ENCODE peak calls at places on chromosomes 1 and 21, in eight cellular contexts. Z is GM12865; T is brain microvascular endothelial cell; V is ovary; W is left colon; J is RKO; S is cardiac muscle cell; R is CD4-positive, alpha-beta T cell. B is an unnamed sample.

GRCh38 chr1:115400891-115401290 is 62.8 kb upstream of the NGF start:
- DNase-seq in Z (no peak), J (peak; percentile 37), V (no peak), S (no peak), T (no peak), W (no peak), R (no peak), B (no peak)

GRCh38 chr1:246689409-246689997 is 34.7 kb upstream of the SCCPDH start:
- DNase-seq in Z (peak; percentile 76), S (peak; percentile 73), R (no peak), V (peak; percentile 28), T (peak; percentile 64), W (peak; percentile 85), J (peak; percentile 87), B (peak; percentile 73)

GRCh38 chr21:35697321-35697808 is 363.0 kb downstream of the SETD4 start:
- DNase-seq in T (peak; percentile 63), Z (peak; percentile 57), S (peak; percentile 92), J (no peak), W (peak; percentile 43), V (peak; percentile 89), R (peak; percentile 4), B (no peak)

GRCh38 chr1:114522264-114522575 is 11.2 kb upstream of the TRIM33 start:
- DNase-seq in V (no peak), T (no peak), Z (no peak), S (no peak), W (no peak), J (no peak), R (no peak), B (no peak)

GRCh38 chr1:6425671-6426070 is 1.1 kb downstream of the ESPN start:
- DNase-seq in W (no peak), J (no peak), S (no peak), T (no peak), Z (no peak), R (no peak), V (no peak), B (peak; percentile 28)

GRCh38 chr21:36246080-36246631 is 73.8 kb upstream of the MORC3 start:
- DNase-seq in J (no peak), S (no peak), Z (no peak), V (no peak), W (no peak), R (no peak), T (no peak), B (peak; percentile 51)

GRCh38 chr1:21624577-21625389 is 44.4 kb downstream of the RAP1GAP start:
- DNase-seq in W (no peak), J (no peak), V (no peak), R (no peak), S (no peak), Z (no peak), T (no peak), B (no peak)

GRCh38 chr1:60573121-60573520 is 499.6 kb upstream of the C1orf87 start:
- DNase-seq in V (no peak), Z (no peak), R (no peak), S (no peak), J (no peak), T (no peak), W (no peak), B (no peak)

GRCh38 chr1:247415423-247416361 is at the start of gene NLRP3:
- DNase-seq in V (no peak), J (no peak), W (no peak), S (no peak), T (peak; percentile 14), Z (peak; percentile 13), R (peak; percentile 35), B (no peak)

GRCh38 chr1:74729741-74730478 is 2.9 kb downstream of the CRYZ start:
- DNase-seq in V (no peak), T (peak; percentile 48), J (peak; percentile 53), W (no peak), Z (no peak), R (no peak), S (no peak), B (no peak)

GRCh38 chr1:116168277-116169032 is 57.3 kb downstream of the MAB21L3 start:
- DNase-seq in R (peak; percentile 79), Z (peak; percentile 81), T (peak; percentile 27), J (no peak), V (peak; percentile 85), W (peak; percentile 88), S (peak; percentile 81), B (no peak)

GRCh38 chr21:14120091-14120734 is 90.5 kb downstream of the LIPI start:
- DNase-seq in V (no peak), S (peak; percentile 52), Z (peak; percentile 75), R (no peak), T (no peak), J (peak; percentile 21), W (no peak), B (no peak)

GRCh38 chr1:121443131-121443530 is 258.4 kb downstream of the SRGAP2C start:
- DNase-seq in V (no peak), T (no peak), J (no peak), S (no peak), R (no peak), Z (no peak), W (no peak), B (no peak)

GRCh38 chr1:160420881-160421842 is 20.8 kb downstream of the VANGL2 start:
- DNase-seq in T (no peak), Z (no peak), W (no peak), R (no peak), S (no peak), J (no peak), V (no peak), B (no peak)

GRCh38 chr1:41840592-41841246 is 78.0 kb downstream of the HIVEP3 start:
- DNase-seq in R (no peak), T (no peak), S (no peak), W (no peak), Z (peak; percentile 1), V (no peak), J (no peak), B (no peak)

GRCh38 chr1:80181418-80181817 is 1174.9 kb upstream of the ADGRL4 start:
- DNase-seq in S (no peak), V (no peak), T (no peak), J (no peak), Z (no peak), W (no peak), R (no peak), B (no peak)

GRCh38 chr1:44318097-44319088 is 36.7 kb downstream of the ERI3 start:
- DNase-seq in T (peak; percentile 21), Z (peak; percentile 40), S (peak; percentile 64), J (peak; percentile 41), W (no peak), V (peak; percentile 30), R (peak; percentile 9), B (no peak)

GRCh38 chr1:178564086-178564782 is 51.3 kb downstream of the TEX35 start:
- DNase-seq in J (no peak), R (no peak), V (no peak), T (no peak), Z (no peak), S (no peak), W (no peak), B (no peak)

GRCh38 chr1:208153386-208153785 is 90.8 kb downstream of the PLXNA2 start:
- DNase-seq in S (no peak), J (no peak), W (no peak), R (no peak), V (no peak), Z (no peak), T (no peak), B (no peak)

GRCh38 chr1:43864111-43865045 is 69.2 kb upstream of the ARTN start:
- DNase-seq in J (no peak), W (no peak), Z (no peak), R (no peak), S (no peak), T (no peak), V (no peak), B (no peak)

GRCh38 chr1:161071886-161072371 is 2.2 kb upstream of the ARHGAP30 start:
- DNase-seq in V (no peak), W (peak; percentile 53), S (peak; percentile 76), J (peak; percentile 58), T (peak; percentile 32), R (peak; percentile 37), Z (peak; percentile 79), B (peak; percentile 78)

GRCh38 chr1:32332290-32333079 is 3.5 kb downstream of the MARCKSL1 start:
- DNase-seq in J (no peak), R (no peak), W (no peak), V (no peak), S (peak; percentile 13), Z (no peak), T (no peak), B (no peak)

GRCh38 chr1:67700692-67701410 is 15.8 kb downstream of the GADD45A start:
- DNase-seq in J (peak; percentile 43), S (peak; percentile 73), W (no peak), R (no peak), V (no peak), T (peak; percentile 78), Z (no peak), B (peak; percentile 90)

GRCh38 chr1:18249691-18250090 is 142.1 kb downstream of the IGSF21 start:
- DNase-seq in W (no peak), Z (no peak), V (no peak), T (no peak), J (no peak), S (no peak), R (no peak), B (no peak)

GRCh38 chr1:34433099-34433498 is 256.4 kb downstream of the C1orf94 start:
- DNase-seq in V (no peak), W (no peak), Z (no peak), S (no peak), J (no peak), T (no peak), R (no peak), B (no peak)

GRCh38 chr1:174769961-174770549 is 229.7 kb upstream of the CACYBP start:
- DNase-seq in J (peak; percentile 73), Z (peak; percentile 63), W (no peak), R (no peak), V (no peak), T (peak; percentile 18), S (peak; percentile 26), B (no peak)

GRCh38 chr1:41689596-41689995 is 205.1 kb upstream of the EDN2 start:
- DNase-seq in R (no peak), T (no peak), V (no peak), S (no peak), W (no peak), Z (no peak), J (no peak), B (no peak)

GRCh38 chr1:85453640-85454194 is 11.2 kb downstream of the DDAH1 start:
- DNase-seq in Z (no peak), T (no peak), W (no peak), V (no peak), R (no peak), J (no peak), S (no peak), B (no peak)

GRCh38 chr1:17186216-17186894 is 18.6 kb upstream of the PADI1 start:
- DNase-seq in W (no peak), S (no peak), T (no peak), R (no peak), J (no peak), Z (no peak), V (no peak), B (no peak)

GRCh38 chr21:45336870-45337269 is 49.2 kb upstream of the POFUT2 start:
- DNase-seq in Z (no peak), R (no peak), V (peak; percentile 20), T (no peak), S (no peak), W (no peak), J (no peak), B (peak; percentile 65)

GRCh38 chr1:153841463-153841994 is 66.3 kb downstream of the SLC27A3 start:
- DNase-seq in J (no peak), W (no peak), S (no peak), T (no peak), Z (no peak), V (no peak), R (no peak), B (no peak)

GRCh38 chr1:234083460-234083859 is 179.0 kb downstream of the SLC35F3 start:
- DNase-seq in Z (no peak), W (no peak), R (no peak), S (no peak), J (no peak), T (no peak), V (no peak), B (no peak)

GRCh38 chr1:183472488-183473285 is at the start of gene SMG7:
- DNase-seq in W (peak; percentile 65), V (no peak), T (no peak), S (peak; percentile 55), Z (peak; percentile 64), R (peak; percentile 35), J (peak; percentile 38), B (peak; percentile 44)

GRCh38 chr21:23401278-23401677 is 2206.0 kb downstream of the MRPL39 start:
- DNase-seq in R (no peak), Z (peak; percentile 9), J (peak; percentile 57), W (no peak), T (no peak), V (no peak), S (peak; percentile 18), B (no peak)